ENCODE peak calls at places on chromosomes 13 and 19, in five cellular contexts. One of them, this sample, is unnamed.

GRCh38 chr13:23766939-23767338 is 122.3 kb downstream of the MIPEP start:
- DNase-seq in GM10248: no peak
- DNase-seq in foreskin fibroblast: no peak
- DNase-seq in fibroblast of mammary gland: no peak
- DNase-seq in colonic mucosa: no peak
- DNase-seq in this sample: no peak

GRCh38 chr19:42628411-42629135 is 33.8 kb upstream of the CEACAM8 start:
- DNase-seq in fibroblast of mammary gland: peak; percentile 2
- DNase-seq in foreskin fibroblast: peak; percentile 31
- DNase-seq in GM10248: no peak
- DNase-seq in colonic mucosa: no peak
- DNase-seq in this sample: no peak

GRCh38 chr19:30669329-30670010 is 297.3 kb downstream of the ZNF536 start:
- DNase-seq in foreskin fibroblast: peak; percentile 71
- DNase-seq in GM10248: peak; percentile 56
- DNase-seq in colonic mucosa: peak; percentile 49
- DNase-seq in fibroblast of mammary gland: peak; percentile 34
- DNase-seq in this sample: peak; percentile 81

GRCh38 chr13:21675095-21676007 is 4.5 kb downstream of the FGF9 start:
- DNase-seq in fibroblast of mammary gland: no peak
- DNase-seq in GM10248: peak; percentile 35
- DNase-seq in foreskin fibroblast: peak; percentile 6
- DNase-seq in colonic mucosa: peak; percentile 61
- DNase-seq in this sample: peak; percentile 66

GRCh38 chr13:44903596-44903995 is 85.7 kb downstream of the NUFIP1 start:
- DNase-seq in foreskin fibroblast: peak; percentile 88
- DNase-seq in GM10248: no peak
- DNase-seq in colonic mucosa: peak; percentile 61
- DNase-seq in fibroblast of mammary gland: peak; percentile 96
- DNase-seq in this sample: peak; percentile 70

GRCh38 chr19:41734585-41734984 is 20.7 kb upstream of the CEACAM6 start:
- DNase-seq in foreskin fibroblast: no peak
- DNase-seq in colonic mucosa: peak; percentile 90
- DNase-seq in fibroblast of mammary gland: no peak
- DNase-seq in GM10248: no peak
- DNase-seq in this sample: no peak

GRCh38 chr19:57778358-57778757 is 8.9 kb downstream of the ZNF586 start:
- DNase-seq in colonic mucosa: no peak
- DNase-seq in foreskin fibroblast: no peak
- DNase-seq in GM10248: no peak
- DNase-seq in fibroblast of mammary gland: no peak
- DNase-seq in this sample: no peak

GRCh38 chr19:37594064-37594981 is at the start of the genes ZNF540 and ZNF571:
- DNase-seq in colonic mucosa: peak; percentile 96
- DNase-seq in fibroblast of mammary gland: peak; percentile 93
- DNase-seq in GM10248: peak; percentile 91
- DNase-seq in foreskin fibroblast: peak; percentile 97
- DNase-seq in this sample: peak; percentile 98

GRCh38 chr19:46746281-46746965 is at the start of gene STRN4:
- DNase-seq in fibroblast of mammary gland: no peak
- DNase-seq in foreskin fibroblast: peak; percentile 84
- DNase-seq in colonic mucosa: no peak
- DNase-seq in GM10248: peak; percentile 91
- DNase-seq in this sample: no peak

GRCh38 chr19:35106291-35106583 is 9.4 kb upstream of the FXYD3 start:
- DNase-seq in GM10248: no peak
- DNase-seq in colonic mucosa: no peak
- DNase-seq in foreskin fibroblast: no peak
- DNase-seq in fibroblast of mammary gland: no peak
- DNase-seq in this sample: no peak

GRCh38 chr13:25203256-25203794 is 31.2 kb upstream of the AMER2 start:
- DNase-seq in fibroblast of mammary gland: no peak
- DNase-seq in GM10248: no peak
- DNase-seq in foreskin fibroblast: no peak
- DNase-seq in colonic mucosa: no peak
- DNase-seq in this sample: no peak

GRCh38 chr19:1317274-1317673 is 31.6 kb downstream of the EFNA2 start:
- DNase-seq in colonic mucosa: no peak
- DNase-seq in GM10248: no peak
- DNase-seq in fibroblast of mammary gland: no peak
- DNase-seq in foreskin fibroblast: no peak
- DNase-seq in this sample: no peak

GRCh38 chr13:30572859-30573275 is 44.9 kb upstream of the USPL1 start:
- DNase-seq in colonic mucosa: no peak
- DNase-seq in foreskin fibroblast: peak; percentile 64
- DNase-seq in GM10248: peak; percentile 41
- DNase-seq in fibroblast of mammary gland: peak; percentile 68
- DNase-seq in this sample: no peak

GRCh38 chr19:57305056-57305455 is 15.2 kb upstream of the ZNF543 start:
- DNase-seq in fibroblast of mammary gland: no peak
- DNase-seq in foreskin fibroblast: no peak
- DNase-seq in GM10248: no peak
- DNase-seq in colonic mucosa: no peak
- DNase-seq in this sample: no peak

GRCh38 chr19:3671680-3672574 is 28.3 kb downstream of the PIP5K1C start:
- DNase-seq in fibroblast of mammary gland: peak; percentile 53
- DNase-seq in colonic mucosa: no peak
- DNase-seq in GM10248: peak; percentile 60
- DNase-seq in foreskin fibroblast: peak; percentile 67
- DNase-seq in this sample: no peak

GRCh38 chr13:50788551-50788950 is 54.9 kb downstream of the DLEU7 start:
- DNase-seq in fibroblast of mammary gland: no peak
- DNase-seq in colonic mucosa: no peak
- DNase-seq in GM10248: no peak
- DNase-seq in foreskin fibroblast: peak; percentile 42
- DNase-seq in this sample: no peak

GRCh38 chr13:110073982-110074381 is 233.0 kb downstream of the COL4A1 start:
- DNase-seq in colonic mucosa: no peak
- DNase-seq in foreskin fibroblast: no peak
- DNase-seq in fibroblast of mammary gland: no peak
- DNase-seq in GM10248: no peak
- DNase-seq in this sample: no peak

GRCh38 chr13:50589139-50589538 is 254.4 kb downstream of the DLEU7 start:
- DNase-seq in colonic mucosa: no peak
- DNase-seq in foreskin fibroblast: peak; percentile 97
- DNase-seq in GM10248: no peak
- DNase-seq in fibroblast of mammary gland: peak; percentile 99
- DNase-seq in this sample: no peak

GRCh38 chr19:18254546-18255500 is 19.4 kb downstream of the IQCN start:
- DNase-seq in colonic mucosa: peak; percentile 78
- DNase-seq in foreskin fibroblast: no peak
- DNase-seq in fibroblast of mammary gland: no peak
- DNase-seq in GM10248: no peak
- DNase-seq in this sample: peak; percentile 45

GRCh38 chr13:82747331-82747730 is 1134.9 kb downstream of the SLITRK1 start:
- DNase-seq in colonic mucosa: no peak
- DNase-seq in fibroblast of mammary gland: peak; percentile 5
- DNase-seq in GM10248: no peak
- DNase-seq in foreskin fibroblast: no peak
- DNase-seq in this sample: no peak

This sample was measured in body of pancreas.